ENCODE peak calls at places on chromosomes 6 and 20, in seven cellular contexts. X is neuronal stem cell, K is IMR-90, M is mesenchymal stem cell, T is H9, S is trophoblast cell, U is mesendoderm. A is an unnamed sample.

GRCh38 chr20:41011551-41012067 is 17.0 kb upstream of the TOP1 start:
- DNase-seq in X (no peak), K (no peak), M (no peak), T (no peak), S (peak; percentile 25), U (no peak), A (no peak)

GRCh38 chr20:25280574-25281535 is 33.0 kb downstream of the PYGB start:
- DNase-seq in X (no peak), K (no peak), M (no peak), T (no peak), S (no peak), U (no peak), A (peak; percentile 41)

GRCh38 chr6:90103056-90103793 is 193.4 kb downstream of the BACH2 start:
- DNase-seq in X (no peak), K (no peak), M (peak; percentile 54), T (no peak), S (no peak), U (no peak), A (no peak)

GRCh38 chr6:25175216-25175615 is 104.0 kb upstream of the CARMIL1 start:
- DNase-seq in X (no peak), K (peak; percentile 11), M (no peak), T (no peak), S (peak; percentile 98), U (peak; percentile 69), A (no peak)

GRCh38 chr6:158938811-158939254 is 61.2 kb downstream of the RSPH3 start:
- DNase-seq in X (no peak), K (no peak), M (no peak), T (peak; percentile 71), S (peak; percentile 80), U (peak; percentile 23), A (no peak)

GRCh38 chr20:51750037-51750769 is 18.0 kb downstream of the ATP9A start:
- DNase-seq in X (no peak), K (peak; percentile 94), M (peak; percentile 89), T (no peak), S (peak; percentile 76), U (peak; percentile 50), A (no peak)

GRCh38 chr6:167560673-167561569 is 236.0 kb downstream of the TTLL2 start:
- DNase-seq in X (no peak), K (no peak), M (no peak), T (no peak), S (no peak), U (no peak), A (peak; percentile 10)

GRCh38 chr6:90401933-90402830 is 105.5 kb upstream of the BACH2 start:
- DNase-seq in X (no peak), K (peak; percentile 7), M (no peak), T (no peak), S (no peak), U (peak; percentile 37), A (no peak)

GRCh38 chr20:36264426-36265246 is 28.4 kb downstream of the AAR2 start:
- DNase-seq in X (no peak), K (no peak), M (no peak), T (no peak), S (no peak), U (no peak), A (no peak)

GRCh38 chr20:46122071-46122470 is 4.0 kb downstream of the CD40 start:
- DNase-seq in X (no peak), K (peak; percentile 59), M (peak; percentile 60), T (no peak), S (peak; percentile 81), U (no peak), A (no peak)

GRCh38 chr6:96058094-96058493 is 42.3 kb downstream of the FUT9 start:
- DNase-seq in X (no peak), K (no peak), M (no peak), T (no peak), S (no peak), U (no peak), A (no peak)

GRCh38 chr6:96059586-96059985 is 43.8 kb downstream of the FUT9 start:
- DNase-seq in X (no peak), K (no peak), M (no peak), T (no peak), S (no peak), U (no peak), A (no peak)

GRCh38 chr6:96065211-96065610 is 49.4 kb downstream of the FUT9 start:
- DNase-seq in X (no peak), K (no peak), M (no peak), T (no peak), S (no peak), U (no peak), A (no peak)

DNA sequence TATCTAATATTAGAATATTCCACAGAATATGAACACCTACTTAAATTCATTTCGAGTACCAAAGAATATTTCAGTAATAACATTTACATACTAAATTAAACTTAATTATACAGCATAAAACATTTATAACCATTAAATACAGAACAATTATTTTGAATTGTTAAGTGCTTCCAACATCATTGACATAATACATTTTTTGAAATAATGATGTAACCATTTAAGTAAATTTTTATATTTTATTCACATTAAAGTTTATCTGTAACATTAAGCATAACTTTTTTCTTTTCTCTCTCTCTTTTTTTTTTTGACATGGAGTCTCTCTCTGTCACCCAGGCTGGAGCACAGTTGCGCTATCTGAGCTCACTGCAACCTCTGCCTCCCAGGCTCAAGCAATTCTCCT is 44.5 kb downstream of the FUT9 start:
- DNase-seq in X (no peak), K (no peak), M (no peak), T (no peak), S (no peak), U (no peak), A (no peak)
- H2BK5ac ChIP-seq in X (no peak overlapping the region), K (no peak overlapping the region), M (no peak overlapping the region), T (no peak overlapping the region), S (no peak overlapping the region), U (no peak overlapping the region), A (no peak overlapping the region)

GRCh38 chr20:4059631-4060030 is 44.3 kb upstream of the RNF24 start:
- DNase-seq in X (no peak), K (no peak), M (no peak), T (no peak), S (no peak), U (no peak), A (no peak)

GRCh38 chr20:4062721-4063606 is 47.6 kb upstream of the RNF24 start:
- DNase-seq in X (no peak), K (no peak), M (no peak), T (no peak), S (no peak), U (no peak), A (no peak)

GRCh38 chr20:4060856-4061440 is 45.6 kb upstream of the RNF24 start:
- DNase-seq in X (no peak), K (no peak), M (no peak), T (no peak), S (no peak), U (no peak), A (no peak)

GRCh38 chr20:4061989-4062388 is 46.6 kb upstream of the RNF24 start:
- DNase-seq in X (no peak), K (no peak), M (no peak), T (no peak), S (no peak), U (no peak), A (no peak)

DNA sequence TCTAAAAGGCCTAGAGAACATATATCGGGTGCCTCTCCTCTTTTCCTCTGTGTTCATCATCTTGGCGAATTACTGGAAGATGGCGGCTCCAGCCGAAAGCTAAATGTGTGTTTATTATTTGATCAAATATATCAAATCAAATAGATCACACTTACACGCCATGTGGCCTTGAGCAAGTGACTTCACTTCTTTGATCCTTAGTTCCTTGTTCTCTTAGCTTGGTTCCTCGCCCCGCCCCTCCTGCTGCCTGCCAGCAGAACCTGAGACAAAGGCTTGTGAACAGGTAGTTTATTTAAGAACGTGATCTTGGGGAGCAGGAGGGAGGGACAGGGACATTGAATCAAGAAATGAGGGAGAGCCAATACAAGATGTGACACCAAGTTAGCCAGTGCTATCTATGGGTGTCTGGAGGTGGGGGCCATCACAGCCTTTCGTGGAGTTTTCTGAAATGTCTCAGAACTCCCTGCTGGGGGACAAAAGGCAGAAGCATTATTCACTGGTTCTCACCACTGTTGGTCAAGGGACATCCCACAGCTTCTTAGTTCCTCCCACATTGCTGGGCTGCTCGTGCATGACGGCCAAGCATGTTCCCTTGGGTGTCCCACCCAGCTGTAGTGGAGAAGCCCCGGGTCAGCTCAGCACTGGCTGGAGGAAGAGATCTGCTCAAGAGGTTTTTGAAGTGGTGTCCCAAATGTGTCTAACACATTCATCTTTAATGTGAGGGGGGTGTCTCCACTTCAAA is 44.9 kb upstream of the RNF24 start:
- DNase-seq in X (no peak), K (no peak), M (no peak), T (no peak), S (no peak), U (no peak), A (no peak)
- H2BK5ac ChIP-seq in X (no peak overlapping the region), K (no peak overlapping the region), M (no peak overlapping the region), T (no peak overlapping the region), S (no peak overlapping the region), U (peak overlapping the region; percentile 5), A (peak overlapping the region; percentile 35)

DNA sequence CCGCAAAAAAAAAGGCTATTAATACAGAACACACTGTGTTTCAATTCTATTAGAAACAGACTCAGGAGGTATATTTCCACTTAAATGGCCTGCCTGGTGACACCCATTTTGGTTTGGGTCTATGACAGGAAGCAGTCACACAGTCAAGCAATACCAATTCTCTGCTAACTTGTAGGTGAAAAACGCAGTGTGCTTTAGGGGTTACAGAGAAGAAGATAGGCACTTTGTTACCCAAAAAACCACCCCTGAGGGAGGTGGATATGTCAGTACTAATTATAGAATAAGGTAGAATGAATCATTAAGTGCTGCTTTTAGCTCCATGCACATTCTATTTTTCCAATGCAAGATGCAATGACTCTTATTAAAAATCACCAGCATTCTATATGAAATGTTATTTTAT is 53.8 kb downstream of the DNAAF9 start:
- DNase-seq in X (no peak), K (no peak), M (no peak), T (no peak), S (no peak), U (no peak), A (no peak)
- H2BK5ac ChIP-seq in X (no peak overlapping the region), K (no peak overlapping the region), M (no peak overlapping the region), T (no peak overlapping the region), S (no peak overlapping the region), U (no peak overlapping the region), A (no peak overlapping the region)

GRCh38 chr6:4369616-4370015 is 234.2 kb upstream of the ECI2 start:
- DNase-seq in X (no peak), K (peak; percentile 80), M (peak; percentile 55), T (no peak), S (no peak), U (no peak), A (no peak)
- H2BK5ac ChIP-seq in X (no peak overlapping the region), K (peak overlapping the region; percentile 84), M (no peak overlapping the region), T (no peak overlapping the region), S (no peak overlapping the region), U (no peak overlapping the region), A (no peak overlapping the region)

GRCh38 chr6:62711750-62712149 is 425.7 kb upstream of the KHDRBS2 start:
- DNase-seq in X (no peak), K (no peak), M (no peak), T (no peak), S (no peak), U (no peak), A (no peak)
- H2BK5ac ChIP-seq in X (no peak overlapping the region), K (no peak overlapping the region), M (no peak overlapping the region), T (no peak overlapping the region), S (no peak overlapping the region), U (no peak overlapping the region), A (no peak overlapping the region)

DNA sequence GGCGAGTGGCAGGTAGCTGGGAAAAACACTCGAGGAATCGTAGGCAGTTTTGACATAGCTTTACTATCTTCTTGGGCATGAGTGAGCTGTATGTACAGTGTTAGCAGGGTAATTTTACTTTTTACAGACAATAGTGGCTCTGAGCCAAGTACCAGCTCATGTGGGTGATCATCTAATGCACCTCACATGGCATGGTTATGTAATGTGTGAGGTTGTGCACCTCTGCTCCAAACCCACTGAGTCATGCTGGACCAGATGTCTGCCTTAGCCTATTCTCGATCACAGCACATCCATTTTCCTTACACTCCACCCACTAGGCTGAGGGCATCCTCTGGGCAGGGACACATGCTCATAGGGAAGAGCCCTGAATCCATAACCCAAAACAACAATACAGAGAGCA is 71.6 kb upstream of the FBXL4 start:
- DNase-seq in X (no peak), K (peak; percentile 45), M (no peak), T (no peak), S (no peak), U (no peak), A (no peak)
- H2BK5ac ChIP-seq in X (no peak overlapping the region), K (no peak overlapping the region), M (no peak overlapping the region), T (no peak overlapping the region), S (no peak overlapping the region), U (no peak overlapping the region), A (no peak overlapping the region)